ENCODE peak calls at places on chromosomes 11 and 22, in seven cellular contexts. G is stomach; F is activated CD4-positive, alpha-beta T cell treated with anti-CD3 and anti-CD28 coated beads for 24 hours; A is stimulated activated CD4-positive, alpha-beta T cell treated with anti-CD3 and anti-CD28 coated beads, Interleukin-1b, Interleukin-23, amount 100 ng/mL, for 24 hours; O is stimulated activated CD8-positive, alpha-beta memory T cell treated with anti-CD3 and anti-CD28 coated beads, Interleukin-7, amount 100 ng/mL, for 24 hours; Z is AML-193; D is EL. C is an unnamed sample.

GRCh38 chr22:36406721-36407120 is 19.0 kb upstream of the MYH9 start:
- DNase-seq in G (no peak), F (no peak), A (no peak), O (no peak), Z (no peak), D (no peak), C (no peak)

GRCh38 chr11:46521947-46522681 is 71.7 kb downstream of the AMBRA1 start:
- DNase-seq in G (no peak), F (no peak), A (no peak), O (no peak), Z (no peak), D (peak), C (no peak)

GRCh38 chr11:132427611-132428010 is 1057.2 kb downstream of the NTM start:
- DNase-seq in G (no peak), F (no peak), A (no peak), O (no peak), Z (no peak), D (peak), C (no peak)

GRCh38 chr11:11620251-11620965 is 1.4 kb downstream of the GALNT18 start:
- DNase-seq in G (peak), F (no peak), A (no peak), O (no peak), Z (no peak), D (no peak), C (peak)

GRCh38 chr11:63682045-63682915 is 980 bp downstream of the RTN3 start:
- DNase-seq in G (no peak), F (no peak), A (no peak), O (no peak), Z (no peak), D (peak), C (peak)

GRCh38 chr11:67056640-67057409 is at the start of gene RHOD:
- DNase-seq in G (peak), F (peak), A (no peak), O (no peak), Z (no peak), D (peak), C (no peak)

GRCh38 chr11:72235351-72236057 is 8.5 kb downstream of the PHOX2A start:
- DNase-seq in G (no peak), F (no peak), A (no peak), O (no peak), Z (no peak), D (no peak), C (no peak)

GRCh38 chr22:22902247-22902962 is 14.8 kb downstream of the IGLL5 start:
- DNase-seq in G (no peak), F (no peak), A (no peak), O (no peak), Z (no peak), D (no peak), C (no peak)

C was measured in HEK293T.